ENCODE peak calls at places on chromosomes 1 and 21, in seven cellular contexts. One of them, this sample, is unnamed.

GRCh38 chr1:35569956-35570355 is 3.2 kb upstream of the TFAP2E start:
- DNase-seq in CD8-positive, alpha-beta memory T cell: no peak
- DNase-seq in spleen: no peak
- DNase-seq in small intestine: no peak
- DNase-seq in pancreas: no peak
- DNase-seq in hepatocyte: no peak
- DNase-seq in IMR-90: peak; percentile 65
- DNase-seq in this sample: no peak

GRCh38 chr1:174953170-174953569 is 46.6 kb upstream of the CACYBP start:
- DNase-seq in CD8-positive, alpha-beta memory T cell: no peak
- DNase-seq in spleen: no peak
- DNase-seq in small intestine: no peak
- DNase-seq in pancreas: no peak
- DNase-seq in hepatocyte: no peak
- DNase-seq in IMR-90: no peak
- DNase-seq in this sample: no peak

GRCh38 chr1:17224434-17224833 is 19.5 kb downstream of the PADI1 start:
- DNase-seq in CD8-positive, alpha-beta memory T cell: no peak
- DNase-seq in spleen: no peak
- DNase-seq in small intestine: no peak
- DNase-seq in pancreas: no peak
- DNase-seq in hepatocyte: no peak
- DNase-seq in IMR-90: no peak
- DNase-seq in this sample: no peak

GRCh38 chr1:247409869-247410544 is 6.0 kb upstream of the NLRP3 start:
- DNase-seq in CD8-positive, alpha-beta memory T cell: no peak
- DNase-seq in spleen: no peak
- DNase-seq in small intestine: no peak
- DNase-seq in pancreas: no peak
- DNase-seq in hepatocyte: no peak
- DNase-seq in IMR-90: no peak
- DNase-seq in this sample: no peak

GRCh38 chr1:40546957-40547356 is 15.5 kb downstream of the ZNF684 start:
- DNase-seq in CD8-positive, alpha-beta memory T cell: no peak
- DNase-seq in spleen: no peak
- DNase-seq in small intestine: no peak
- DNase-seq in pancreas: no peak
- DNase-seq in hepatocyte: no peak
- DNase-seq in IMR-90: no peak
- DNase-seq in this sample: no peak

GRCh38 chr1:109399326-109399957 is 1.7 kb upstream of the SORT1 start:
- DNase-seq in CD8-positive, alpha-beta memory T cell: no peak
- DNase-seq in spleen: no peak
- DNase-seq in small intestine: peak; percentile 73
- DNase-seq in pancreas: no peak
- DNase-seq in hepatocyte: peak; percentile 79
- DNase-seq in IMR-90: peak; percentile 59
- DNase-seq in this sample: peak; percentile 65

GRCh38 chr1:89724369-89725015 is 91.6 kb downstream of the LRRC8C start:
- DNase-seq in CD8-positive, alpha-beta memory T cell: no peak
- DNase-seq in spleen: peak; percentile 72
- DNase-seq in small intestine: no peak
- DNase-seq in pancreas: no peak
- DNase-seq in hepatocyte: no peak
- DNase-seq in IMR-90: peak; percentile 59
- DNase-seq in this sample: no peak

GRCh38 chr1:62625415-62625814 is 28.1 kb downstream of the ANGPTL3 start:
- DNase-seq in CD8-positive, alpha-beta memory T cell: no peak
- DNase-seq in spleen: no peak
- DNase-seq in small intestine: no peak
- DNase-seq in pancreas: no peak
- DNase-seq in hepatocyte: no peak
- DNase-seq in IMR-90: peak; percentile 49
- DNase-seq in this sample: no peak

GRCh38 chr1:52002038-52002917 is 11.8 kb upstream of the RAB3B start:
- DNase-seq in CD8-positive, alpha-beta memory T cell: peak; percentile 55
- DNase-seq in spleen: no peak
- DNase-seq in small intestine: peak; percentile 83
- DNase-seq in pancreas: peak; percentile 77
- DNase-seq in hepatocyte: peak; percentile 95
- DNase-seq in IMR-90: peak; percentile 95
- DNase-seq in this sample: peak; percentile 90

GRCh38 chr1:10975567-10976326 is 36.7 kb upstream of the TARDBP start:
- DNase-seq in CD8-positive, alpha-beta memory T cell: no peak
- DNase-seq in spleen: no peak
- DNase-seq in small intestine: peak; percentile 40
- DNase-seq in pancreas: peak; percentile 59
- DNase-seq in hepatocyte: peak; percentile 79
- DNase-seq in IMR-90: peak; percentile 64
- DNase-seq in this sample: peak; percentile 39

GRCh38 chr1:226548281-226549093 is at the start of gene STUM:
- DNase-seq in CD8-positive, alpha-beta memory T cell: no peak
- DNase-seq in spleen: no peak
- DNase-seq in small intestine: peak; percentile 56
- DNase-seq in pancreas: peak; percentile 41
- DNase-seq in hepatocyte: peak; percentile 73
- DNase-seq in IMR-90: peak; percentile 9
- DNase-seq in this sample: peak; percentile 81

GRCh38 chr1:97820470-97821188 is 100.2 kb downstream of the DPYD start:
- DNase-seq in CD8-positive, alpha-beta memory T cell: no peak
- DNase-seq in spleen: no peak
- DNase-seq in small intestine: peak; percentile 33
- DNase-seq in pancreas: no peak
- DNase-seq in hepatocyte: peak; percentile 31
- DNase-seq in IMR-90: peak; percentile 58
- DNase-seq in this sample: peak; percentile 38

GRCh38 chr1:125065821-125066180 is 3881.0 kb downstream of the SRGAP2C start:
- DNase-seq in CD8-positive, alpha-beta memory T cell: no peak
- DNase-seq in spleen: peak; percentile 27
- DNase-seq in small intestine: no peak
- DNase-seq in pancreas: no peak
- DNase-seq in hepatocyte: no peak
- DNase-seq in IMR-90: no peak
- DNase-seq in this sample: no peak

GRCh38 chr1:20207546-20207945 is 21.2 kb upstream of the PLA2G2C start:
- DNase-seq in CD8-positive, alpha-beta memory T cell: no peak
- DNase-seq in spleen: no peak
- DNase-seq in small intestine: no peak
- DNase-seq in pancreas: no peak
- DNase-seq in hepatocyte: no peak
- DNase-seq in IMR-90: no peak
- DNase-seq in this sample: no peak

GRCh38 chr1:2556277-2557145 is at the start of gene TNFRSF14:
- DNase-seq in CD8-positive, alpha-beta memory T cell: peak; percentile 87
- DNase-seq in spleen: peak; percentile 94
- DNase-seq in small intestine: peak; percentile 87
- DNase-seq in pancreas: no peak
- DNase-seq in hepatocyte: peak; percentile 66
- DNase-seq in IMR-90: peak; percentile 35
- DNase-seq in this sample: peak; percentile 47

GRCh38 chr21:46126321-46127238 is 28.7 kb downstream of the COL6A2 start:
- DNase-seq in CD8-positive, alpha-beta memory T cell: peak; percentile 27
- DNase-seq in spleen: peak; percentile 71
- DNase-seq in small intestine: no peak
- DNase-seq in pancreas: no peak
- DNase-seq in hepatocyte: no peak
- DNase-seq in IMR-90: no peak
- DNase-seq in this sample: no peak

GRCh38 chr1:207073906-207074820 is 14.5 kb upstream of the C4BPB start:
- DNase-seq in CD8-positive, alpha-beta memory T cell: no peak
- DNase-seq in spleen: no peak
- DNase-seq in small intestine: no peak
- DNase-seq in pancreas: no peak
- DNase-seq in hepatocyte: no peak
- DNase-seq in IMR-90: peak; percentile 7
- DNase-seq in this sample: no peak

GRCh38 chr1:8017495-8018310 is 8.4 kb downstream of the ERRFI1 start:
- DNase-seq in CD8-positive, alpha-beta memory T cell: no peak
- DNase-seq in spleen: no peak
- DNase-seq in small intestine: no peak
- DNase-seq in pancreas: no peak
- DNase-seq in hepatocyte: peak; percentile 47
- DNase-seq in IMR-90: no peak
- DNase-seq in this sample: peak; percentile 48

GRCh38 chr1:156484480-156485058 is 16.0 kb downstream of the MEF2D start:
- DNase-seq in CD8-positive, alpha-beta memory T cell: no peak
- DNase-seq in spleen: no peak
- DNase-seq in small intestine: no peak
- DNase-seq in pancreas: no peak
- DNase-seq in hepatocyte: no peak
- DNase-seq in IMR-90: no peak
- DNase-seq in this sample: no peak
- H3K4me1 ChIP-seq in CD8-positive, alpha-beta memory T cell: peaks cover 70% of the 10 kb centered on the region
- H3K4me1 ChIP-seq in spleen: peaks cover 38% of the 10 kb centered on the region
- H3K4me1 ChIP-seq in small intestine: peaks cover 5% of the 10 kb centered on the region
- H3K4me1 ChIP-seq in pancreas: peaks cover 13% of the 10 kb centered on the region
- H3K4me1 ChIP-seq in hepatocyte: peaks cover 9% of the 10 kb centered on the region
- H3K4me1 ChIP-seq in IMR-90: peaks cover 18% of the 10 kb centered on the region
- H3K4me1 ChIP-seq in this sample: peaks cover 11% of the 10 kb centered on the region

GRCh38 chr1:167496962-167497619 is 21.2 kb downstream of the CD247 start:
- DNase-seq in CD8-positive, alpha-beta memory T cell: no peak
- DNase-seq in spleen: no peak
- DNase-seq in small intestine: no peak
- DNase-seq in pancreas: no peak
- DNase-seq in hepatocyte: no peak
- DNase-seq in IMR-90: no peak
- DNase-seq in this sample: no peak

GRCh38 chr1:167501513-167502191 is 16.7 kb downstream of the CD247 start:
- DNase-seq in CD8-positive, alpha-beta memory T cell: no peak
- DNase-seq in spleen: peak; percentile 46
- DNase-seq in small intestine: no peak
- DNase-seq in pancreas: peak; percentile 12
- DNase-seq in hepatocyte: no peak
- DNase-seq in IMR-90: no peak
- DNase-seq in this sample: no peak

GRCh38 chr1:167500283-167500860 is 18.0 kb downstream of the CD247 start:
- DNase-seq in CD8-positive, alpha-beta memory T cell: no peak
- DNase-seq in spleen: no peak
- DNase-seq in small intestine: no peak
- DNase-seq in pancreas: no peak
- DNase-seq in hepatocyte: no peak
- DNase-seq in IMR-90: no peak
- DNase-seq in this sample: no peak

GRCh38 chr1:167499657-167500056 is 18.7 kb downstream of the CD247 start:
- DNase-seq in CD8-positive, alpha-beta memory T cell: no peak
- DNase-seq in spleen: no peak
- DNase-seq in small intestine: no peak
- DNase-seq in pancreas: no peak
- DNase-seq in hepatocyte: no peak
- DNase-seq in IMR-90: no peak
- DNase-seq in this sample: no peak

GRCh38 chr1:167499106-167499505 is 19.2 kb downstream of the CD247 start:
- DNase-seq in CD8-positive, alpha-beta memory T cell: no peak
- DNase-seq in spleen: no peak
- DNase-seq in small intestine: no peak
- DNase-seq in pancreas: no peak
- DNase-seq in hepatocyte: no peak
- DNase-seq in IMR-90: no peak
- DNase-seq in this sample: no peak
- H3K4me1 ChIP-seq in CD8-positive, alpha-beta memory T cell: peaks cover 100% of the 10 kb centered on the region
- H3K4me1 ChIP-seq in spleen: peaks cover 5% of the 10 kb centered on the region
- H3K4me1 ChIP-seq in small intestine: no peaks in the 10 kb centered on the region
- H3K4me1 ChIP-seq in pancreas: no peaks in the 10 kb centered on the region
- H3K4me1 ChIP-seq in hepatocyte: no peaks in the 10 kb centered on the region
- H3K4me1 ChIP-seq in IMR-90: no peaks in the 10 kb centered on the region
- H3K4me1 ChIP-seq in this sample: peaks cover 30% of the 10 kb centered on the region

GRCh38 chr1:230127105-230128054 is 60.3 kb downstream of the GALNT2 start:
- DNase-seq in CD8-positive, alpha-beta memory T cell: peak; percentile 72
- DNase-seq in spleen: peak; percentile 79
- DNase-seq in small intestine: no peak
- DNase-seq in pancreas: no peak
- DNase-seq in hepatocyte: no peak
- DNase-seq in IMR-90: no peak
- DNase-seq in this sample: peak; percentile 57

GRCh38 chr1:230130172-230130944 is 63.3 kb downstream of the GALNT2 start:
- DNase-seq in CD8-positive, alpha-beta memory T cell: no peak
- DNase-seq in spleen: peak; percentile 57
- DNase-seq in small intestine: no peak
- DNase-seq in pancreas: no peak
- DNase-seq in hepatocyte: no peak
- DNase-seq in IMR-90: no peak
- DNase-seq in this sample: peak; percentile 46

GRCh38 chr1:230126529-230127104 is 59.6 kb downstream of the GALNT2 start:
- DNase-seq in CD8-positive, alpha-beta memory T cell: no peak
- DNase-seq in spleen: peak; percentile 31
- DNase-seq in small intestine: no peak
- DNase-seq in pancreas: no peak
- DNase-seq in hepatocyte: no peak
- DNase-seq in IMR-90: no peak
- DNase-seq in this sample: no peak

GRCh38 chr1:230129341-230129740 is 62.3 kb downstream of the GALNT2 start:
- DNase-seq in CD8-positive, alpha-beta memory T cell: no peak
- DNase-seq in spleen: no peak
- DNase-seq in small intestine: no peak
- DNase-seq in pancreas: no peak
- DNase-seq in hepatocyte: no peak
- DNase-seq in IMR-90: no peak
- DNase-seq in this sample: no peak

GRCh38 chr1:230128569-230129269 is 61.7 kb downstream of the GALNT2 start:
- DNase-seq in CD8-positive, alpha-beta memory T cell: no peak
- DNase-seq in spleen: peak; percentile 35
- DNase-seq in small intestine: no peak
- DNase-seq in pancreas: no peak
- DNase-seq in hepatocyte: no peak
- DNase-seq in IMR-90: no peak
- DNase-seq in this sample: no peak
- H3K4me1 ChIP-seq in CD8-positive, alpha-beta memory T cell: peaks cover 36% of the 10 kb centered on the region
- H3K4me1 ChIP-seq in spleen: no peaks in the 10 kb centered on the region
- H3K4me1 ChIP-seq in small intestine: peaks cover 9% of the 10 kb centered on the region
- H3K4me1 ChIP-seq in pancreas: peaks cover 37% of the 10 kb centered on the region
- H3K4me1 ChIP-seq in hepatocyte: peaks cover 8% of the 10 kb centered on the region
- H3K4me1 ChIP-seq in IMR-90: peaks cover 16% of the 10 kb centered on the region
- H3K4me1 ChIP-seq in this sample: peaks cover 36% of the 10 kb centered on the region

DNA sequence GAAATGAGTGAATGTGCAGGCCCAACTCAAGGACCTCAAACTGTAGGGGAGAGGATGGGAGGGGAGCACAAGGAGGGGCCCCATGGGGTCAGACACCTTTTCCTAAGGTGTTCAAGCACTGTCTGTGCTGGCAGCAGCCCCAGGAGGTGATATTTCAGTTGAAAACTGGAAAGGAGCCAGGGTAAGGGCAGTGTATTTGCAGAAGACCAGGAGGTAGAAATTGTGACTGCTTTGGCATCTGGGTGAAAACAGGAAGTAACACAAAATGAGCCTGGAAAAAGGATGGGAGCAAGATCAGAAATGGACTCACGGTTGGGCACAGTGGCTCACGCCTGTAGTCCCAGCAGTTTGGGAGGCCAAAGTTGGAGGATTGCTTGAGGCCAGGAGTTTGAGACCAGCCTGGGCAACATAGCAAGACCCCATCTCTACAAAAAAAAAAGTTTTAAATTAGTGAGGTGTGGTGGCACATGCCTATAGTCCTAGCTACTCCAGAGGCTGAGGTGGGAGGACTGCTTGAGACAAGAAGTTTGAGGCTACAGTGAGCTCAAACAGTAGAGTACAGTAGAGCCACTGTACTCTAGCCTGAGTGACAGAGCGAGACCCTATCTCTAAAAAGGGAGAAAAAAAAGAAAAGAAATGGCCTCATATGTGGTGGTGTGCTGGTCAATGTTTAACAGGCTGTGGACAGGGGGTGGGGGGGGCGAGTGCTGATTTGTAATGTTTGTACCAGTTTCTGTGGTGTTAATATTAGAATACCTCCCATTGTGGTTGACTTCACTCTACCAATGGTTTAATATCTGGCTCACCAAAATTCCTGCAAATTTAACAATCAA is 76.2 kb upstream of the ANGPTL1 start:
- DNase-seq in CD8-positive, alpha-beta memory T cell: no peak
- DNase-seq in spleen: no peak
- DNase-seq in small intestine: no peak
- DNase-seq in pancreas: peak; percentile 44
- DNase-seq in hepatocyte: no peak
- DNase-seq in IMR-90: no peak
- DNase-seq in this sample: no peak
- H3K4me1 ChIP-seq in CD8-positive, alpha-beta memory T cell: no peaks in the 10 kb centered on the region
- H3K4me1 ChIP-seq in spleen: no peaks in the 10 kb centered on the region
- H3K4me1 ChIP-seq in small intestine: no peaks in the 10 kb centered on the region
- H3K4me1 ChIP-seq in pancreas: no peaks in the 10 kb centered on the region
- H3K4me1 ChIP-seq in hepatocyte: peaks cover 11% of the 10 kb centered on the region
- H3K4me1 ChIP-seq in IMR-90: no peaks in the 10 kb centered on the region
- H3K4me1 ChIP-seq in this sample: peaks cover 7% of the 10 kb centered on the region